ENCODE peak calls at places on chromosomes 4 and X, in nine cellular contexts. S is fibroblast of the conjunctiva; O is cardiac septum; G is fibroblast of pulmonary artery; V is NCI-H1105; X is ACHN; A is SK-MEL-5; C is stimulated activated CD4-positive, alpha-beta T cell treated with anti-CD3 and anti-CD28 coated beads, Interleukin-1b, Interleukin-23, amount 100 ng/mL, for 1 hour; W is naive B cell. T is an unnamed sample.

GRCh38 chr4:119286377-119287002 is 35.4 kb downstream of the FABP2 start:
- DNase-seq in S (peak; percentile 81), O (no peak), G (peak; percentile 88), V (no peak), X (peak; percentile 68), A (peak; percentile 62), C (no peak), W (peak; percentile 10), T (no peak)

GRCh38 chrX:122913134-122913533 is 270.9 kb upstream of the GRIA3 start:
- DNase-seq in S (no peak), O (no peak), G (no peak), V (no peak), X (no peak), A (no peak), C (no peak), W (no peak), T (no peak)

GRCh38 chr4:7571736-7572135 is 137.0 kb upstream of the PSAPL1 start:
- DNase-seq in S (no peak), O (no peak), G (no peak), V (no peak), X (no peak), A (no peak), C (no peak), W (no peak), T (no peak)

GRCh38 chr4:10118355-10119004 is 1.9 kb upstream of the WDR1 start:
- DNase-seq in S (no peak), O (no peak), G (no peak), V (no peak), X (no peak), A (no peak), C (no peak), W (no peak), T (no peak)

GRCh38 chrX:23334536-23334870 is at the start of gene PTCHD1:
- DNase-seq in S (no peak), O (no peak), G (no peak), V (no peak), X (no peak), A (no peak), C (no peak), W (no peak), T (no peak)

GRCh38 chrX:9597361-9598035 is 132.6 kb downstream of the TBL1X start:
- DNase-seq in S (no peak), O (no peak), G (no peak), V (no peak), X (no peak), A (no peak), C (no peak), W (no peak), T (no peak)

GRCh38 chrX:151806967-151807540 is 72.5 kb downstream of the CNGA2 start:
- DNase-seq in S (no peak), O (no peak), G (no peak), V (no peak), X (no peak), A (no peak), C (no peak), W (no peak), T (no peak)

GRCh38 chr4:123699823-123700822 is 303.5 kb downstream of the SPRY1 start:
- DNase-seq in S (peak; percentile 87), O (no peak), G (peak; percentile 98), V (no peak), X (no peak), A (peak; percentile 75), C (no peak), W (no peak), T (no peak)

GRCh38 chr4:153781717-153782416 is 7.0 kb downstream of the SFRP2 start:
- DNase-seq in S (peak; percentile 81), O (no peak), G (peak; percentile 15), V (no peak), X (no peak), A (no peak), C (no peak), W (no peak), T (no peak)

GRCh38 chr4:25019501-25019900 is 11.2 kb downstream of the LGI2 start:
- DNase-seq in S (no peak), O (no peak), G (no peak), V (no peak), X (no peak), A (no peak), C (no peak), W (no peak), T (no peak)

GRCh38 chr4:106355193-106355592 is 13.4 kb downstream of the GIMD1 start:
- DNase-seq in S (no peak), O (no peak), G (no peak), V (no peak), X (no peak), A (no peak), C (no peak), W (no peak), T (no peak)

GRCh38 chrX:38880460-38880859 is 79.2 kb downstream of the MID1IP1 start:
- DNase-seq in S (no peak), O (no peak), G (no peak), V (no peak), X (no peak), A (no peak), C (no peak), W (no peak), T (no peak)

GRCh38 chr4:84482564-84483563 is 16.2 kb downstream of the NKX6-1 start:
- DNase-seq in S (no peak), O (no peak), G (peak; percentile 16), V (no peak), X (no peak), A (no peak), C (no peak), W (no peak), T (no peak)

GRCh38 chr4:54872246-54872645 is 214.5 kb downstream of the KIT start:
- DNase-seq in S (no peak), O (no peak), G (no peak), V (no peak), X (no peak), A (no peak), C (no peak), W (no peak), T (no peak)

GRCh38 chr4:108170729-108171540 is 2.2 kb upstream of the LEF1 start:
- DNase-seq in S (no peak), O (no peak), G (no peak), V (no peak), X (no peak), A (no peak), C (no peak), W (peak; percentile 14), T (no peak)

GRCh38 chr4:143390764-143391163 is 54.1 kb downstream of the GAB1 start:
- DNase-seq in S (no peak), O (no peak), G (no peak), V (no peak), X (no peak), A (no peak), C (no peak), W (no peak), T (no peak)

GRCh38 chr4:39435875-39436563 is 22.7 kb downstream of the RPL9 start:
- DNase-seq in S (no peak), O (no peak), G (no peak), V (no peak), X (no peak), A (peak; percentile 25), C (no peak), W (no peak), T (no peak)

GRCh38 chrX:137567474-137568232 is 1.7 kb downstream of the ZIC3 start:
- DNase-seq in S (no peak), O (no peak), G (no peak), V (peak; percentile 5), X (no peak), A (no peak), C (no peak), W (no peak), T (no peak)

GRCh38 chr4:7909966-7910720 is 29.5 kb downstream of the AFAP1 start:
- DNase-seq in S (no peak), O (no peak), G (peak; percentile 82), V (no peak), X (no peak), A (no peak), C (no peak), W (no peak), T (no peak)

GRCh38 chr4:70666369-70666768 is at the start of gene JCHAIN:
- DNase-seq in S (no peak), O (no peak), G (peak; percentile 22), V (no peak), X (no peak), A (no peak), C (no peak), W (no peak), T (no peak)

GRCh38 chr4:5029447-5029846 is 10.2 kb upstream of the CYTL1 start:
- DNase-seq in S (no peak), O (no peak), G (no peak), V (no peak), X (no peak), A (no peak), C (no peak), W (no peak), T (no peak)

GRCh38 chr4:169079942-169080827 is 70.1 kb upstream of the CBR4 start:
- DNase-seq in S (peak; percentile 85), O (no peak), G (peak; percentile 88), V (no peak), X (peak; percentile 45), A (peak; percentile 15), C (no peak), W (peak; percentile 11), T (no peak)

GRCh38 chr4:86159216-86159615 is 200.6 kb downstream of the MAPK10 start:
- DNase-seq in S (no peak), O (no peak), G (no peak), V (no peak), X (no peak), A (no peak), C (no peak), W (no peak), T (no peak)

GRCh38 chr4:99714179-99714578 is 56.6 kb upstream of the C4orf54 start:
- DNase-seq in S (no peak), O (no peak), G (no peak), V (no peak), X (no peak), A (no peak), C (no peak), W (no peak), T (no peak)

GRCh38 chrX:39492495-39493162 is 605.1 kb downstream of the BCOR start:
- DNase-seq in S (no peak), O (no peak), G (no peak), V (no peak), X (no peak), A (no peak), C (no peak), W (peak; percentile 51), T (no peak)

GRCh38 chr4:105875233-105875632 is 20.0 kb upstream of the NPNT start:
- DNase-seq in S (no peak), O (no peak), G (no peak), V (no peak), X (no peak), A (no peak), C (no peak), W (no peak), T (no peak)

GRCh38 chr4:6665320-6665654 is 24.8 kb downstream of the MRFAP1 start:
- DNase-seq in S (no peak), O (no peak), G (no peak), V (no peak), X (no peak), A (no peak), C (no peak), W (no peak), T (no peak)

GRCh38 chrX:11261260-11261659 is 32.0 kb upstream of the AMELX start:
- DNase-seq in S (peak; percentile 24), O (no peak), G (peak; percentile 58), V (no peak), X (peak; percentile 23), A (no peak), C (no peak), W (no peak), T (no peak)

GRCh38 chr4:114867291-114867690 is 246.1 kb downstream of the NDST4 start:
- DNase-seq in S (no peak), O (no peak), G (no peak), V (no peak), X (no peak), A (no peak), C (no peak), W (no peak), T (no peak)

GRCh38 chrX:19382500-19383145 is 38.9 kb downstream of the PDHA1 start:
- DNase-seq in S (no peak), O (no peak), G (peak; percentile 36), V (no peak), X (peak; percentile 23), A (peak; percentile 63), C (peak; percentile 37), W (peak; percentile 3), T (no peak)

GRCh38 chr4:114163051-114163450 is 183.6 kb upstream of the ARSJ start:
- DNase-seq in S (no peak), O (no peak), G (no peak), V (no peak), X (no peak), A (no peak), C (no peak), W (no peak), T (no peak)

T was measured in RWPE2.